ENCODE peak calls at places on chromosomes 12 and 14, in five cellular contexts. M, N, Z, C and A are unnamed samples.

GRCh38 chr12:50458606-50459005 is 46.2 kb upstream of the DIP2B start:
- DNase-seq in Z (no peak), N (no peak), M (no peak), C (no peak), A (no peak)

GRCh38 chr14:21589317-21589716 is 9.4 kb upstream of the OR10G3 start:
- DNase-seq in C (no peak), Z (no peak), N (no peak), M (no peak), A (no peak)

GRCh38 chr12:57744194-57744776 is 554 bp upstream of the TSPAN31 start:
- DNase-seq in N (peak; percentile 92), M (no peak), C (peak; percentile 55), Z (peak; percentile 88), A (no peak)

GRCh38 chr12:52200783-52201519 is 9.1 kb upstream of the KRT80 start:
- DNase-seq in N (no peak), Z (no peak), C (no peak), M (no peak), A (no peak)

GRCh38 chr14:31206536-31207286 is 882 bp downstream of the HECTD1 start:
- DNase-seq in C (no peak), N (no peak), M (peak; percentile 50), Z (peak; percentile 12), A (peak; percentile 59)

GRCh38 chr12:16175893-16176292 is 101.6 kb downstream of the SLC15A5 start:
- DNase-seq in C (no peak), Z (no peak), N (no peak), M (no peak), A (no peak)

GRCh38 chr12:28893365-28893764 is 255.7 kb upstream of the FAR2 start:
- DNase-seq in M (no peak), C (no peak), Z (no peak), N (no peak), A (no peak)

GRCh38 chr12:68290126-68290525 is 36.7 kb upstream of the IL22 start:
- DNase-seq in M (no peak), C (peak; percentile 93), N (no peak), Z (no peak), A (no peak)

GRCh38 chr12:121580959-121581680 is at the start of gene KDM2B:
- DNase-seq in C (no peak), M (peak; percentile 63), Z (peak; percentile 48), N (no peak), A (peak; percentile 73)

GRCh38 chr12:49843871-49844437 is 1.0 kb upstream of the BCDIN3D start:
- DNase-seq in C (no peak), Z (no peak), N (no peak), M (no peak), A (no peak)

GRCh38 chr14:43503508-43503907 is 1003.6 kb downstream of the FSCB start:
- DNase-seq in N (no peak), M (peak; percentile 17), C (no peak), Z (no peak), A (peak; percentile 7)

GRCh38 chr12:1796515-1797010 is 23.8 kb upstream of the LRTM2 start:
- DNase-seq in N (no peak), C (no peak), Z (no peak), M (no peak), A (peak; percentile 51)

GRCh38 chr12:101925935-101926334 is 48.6 kb downstream of the DRAM1 start:
- DNase-seq in C (no peak), N (no peak), M (no peak), Z (no peak), A (no peak)

GRCh38 chr12:71070416-71071155 is 87.2 kb downstream of the TSPAN8 start:
- DNase-seq in N (no peak), M (no peak), C (no peak), Z (no peak), A (no peak)

GRCh38 chr14:68557648-68558047 is 235.2 kb downstream of the ZFP36L1 start:
- DNase-seq in Z (no peak), C (no peak), M (no peak), N (no peak), A (no peak)

GRCh38 chr12:87441511-87441910 is 587.7 kb downstream of the C12orf50 start:
- DNase-seq in C (no peak), N (no peak), M (no peak), Z (no peak), A (no peak)

GRCh38 chr12:57887631-57888406 is 41.3 kb upstream of the CTDSP2 start:
- DNase-seq in N (no peak), M (no peak), C (no peak), Z (peak; percentile 39), A (peak; percentile 57)

GRCh38 chr12:82627799-82628198 is 58.9 kb upstream of the TMTC2 start:
- DNase-seq in Z (no peak), M (peak; percentile 21), N (peak; percentile 26), C (no peak), A (peak; percentile 73)

GRCh38 chr14:69636051-69636639 is 24.7 kb downstream of the SUSD6 start:
- DNase-seq in C (no peak), Z (no peak), M (no peak), N (no peak), A (no peak)

GRCh38 chr14:101494826-101495225 is 66.5 kb upstream of the DIO3 start:
- DNase-seq in C (no peak), Z (no peak), M (no peak), N (no peak), A (no peak)

GRCh38 chr14:68703093-68703492 is 89.8 kb downstream of the ZFP36L1 start:
- DNase-seq in C (no peak), Z (peak; percentile 28), N (no peak), M (no peak), A (no peak)

GRCh38 chr14:80117876-80118275 is 93.4 kb downstream of the DIO2 start:
- DNase-seq in C (no peak), M (no peak), Z (no peak), N (no peak), A (no peak)

DNA sequence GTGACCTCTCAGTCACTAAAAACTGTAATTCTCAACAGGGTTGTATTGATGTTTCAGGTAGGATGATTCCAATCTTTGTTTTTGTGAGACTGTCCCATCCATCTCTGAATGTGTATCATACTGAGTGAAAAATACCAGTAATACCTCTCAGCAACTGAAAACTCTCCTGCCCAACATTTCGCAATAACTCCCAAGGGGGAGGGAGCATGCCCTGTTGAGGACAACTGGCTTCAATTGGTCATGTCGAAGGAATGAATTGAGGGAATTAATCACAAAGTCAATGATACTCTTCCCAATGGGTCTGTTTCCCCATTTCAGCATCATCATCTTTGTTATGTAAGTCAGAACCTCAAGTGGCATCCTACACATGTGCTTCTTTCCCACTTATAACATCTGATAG is 102.4 kb upstream of the E2F7 start:
- DNase-seq in M (no peak), N (no peak), C (no peak), Z (no peak), A (no peak)
- TF ChIP-seq REST in M (no peak), N (no peak), C (no peak), Z (no peak), A (no peak)

DNA sequence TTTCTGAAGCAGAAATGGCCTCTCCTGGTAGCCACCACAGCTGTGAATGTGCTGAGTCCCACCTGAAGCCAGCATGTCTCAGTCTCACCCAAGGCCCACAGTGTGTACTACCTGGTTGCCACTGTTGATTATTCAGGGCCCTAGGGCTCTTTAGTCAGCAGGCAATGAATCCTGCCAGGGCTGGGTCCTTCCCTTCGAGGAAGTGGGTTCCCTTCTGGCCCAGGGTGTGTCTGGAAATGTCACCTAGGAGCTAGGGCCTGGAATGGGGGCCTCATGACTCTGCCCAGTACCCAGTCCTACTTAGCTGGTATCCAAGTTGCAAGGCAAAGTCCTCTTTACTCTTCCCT is 207.4 kb downstream of the SYNE2 start:
- DNase-seq in Z (no peak), N (no peak), M (no peak), C (no peak), A (no peak)
- TF ChIP-seq EZH2 in Z (no peak), N (no peak), M (no peak), C (no peak), A (no peak)

GRCh38 chr12:125549836-125550235 is 484.6 kb downstream of the AACS start:
- DNase-seq in M (no peak), C (no peak), Z (peak; percentile 17), N (no peak), A (peak; percentile 51)
- TF ChIP-seq CTCF in M (peak; percentile 52), C (peak; percentile 61), Z (peak; percentile 79), N (no peak), A (peak; percentile 86)

GRCh38 chr14:92590941-92591340 is 77.4 kb downstream of the RIN3 start:
- DNase-seq in Z (no peak), N (no peak), M (no peak), C (no peak), A (no peak)

GRCh38 chr14:92586001-92586947 is 72.7 kb downstream of the RIN3 start:
- DNase-seq in Z (no peak), C (peak; percentile 76), N (no peak), M (no peak), A (no peak)

GRCh38 chr14:92586966-92587365 is 73.4 kb downstream of the RIN3 start:
- DNase-seq in M (no peak), C (no peak), Z (no peak), N (no peak), A (no peak)

GRCh38 chr14:92591346-92591745 is 77.8 kb downstream of the RIN3 start:
- DNase-seq in C (no peak), Z (no peak), M (no peak), N (no peak), A (no peak)

GRCh38 chr14:92589213-92589852 is 75.8 kb downstream of the RIN3 start:
- DNase-seq in M (peak; percentile 34), C (no peak), Z (no peak), N (no peak), A (peak; percentile 42)
- TF ChIP-seq REST in M (no peak), C (no peak), Z (no peak), N (no peak), A (no peak)

GRCh38 chr12:14257734-14258467 is 107.6 kb upstream of the ATF7IP start:
- DNase-seq in C (peak; percentile 37), M (peak; percentile 95), Z (peak; percentile 69), N (peak; percentile 97), A (peak; percentile 100)
- TF ChIP-seq EZH2 in C (no peak), M (no peak), Z (no peak), N (no peak), A (no peak)

DNA sequence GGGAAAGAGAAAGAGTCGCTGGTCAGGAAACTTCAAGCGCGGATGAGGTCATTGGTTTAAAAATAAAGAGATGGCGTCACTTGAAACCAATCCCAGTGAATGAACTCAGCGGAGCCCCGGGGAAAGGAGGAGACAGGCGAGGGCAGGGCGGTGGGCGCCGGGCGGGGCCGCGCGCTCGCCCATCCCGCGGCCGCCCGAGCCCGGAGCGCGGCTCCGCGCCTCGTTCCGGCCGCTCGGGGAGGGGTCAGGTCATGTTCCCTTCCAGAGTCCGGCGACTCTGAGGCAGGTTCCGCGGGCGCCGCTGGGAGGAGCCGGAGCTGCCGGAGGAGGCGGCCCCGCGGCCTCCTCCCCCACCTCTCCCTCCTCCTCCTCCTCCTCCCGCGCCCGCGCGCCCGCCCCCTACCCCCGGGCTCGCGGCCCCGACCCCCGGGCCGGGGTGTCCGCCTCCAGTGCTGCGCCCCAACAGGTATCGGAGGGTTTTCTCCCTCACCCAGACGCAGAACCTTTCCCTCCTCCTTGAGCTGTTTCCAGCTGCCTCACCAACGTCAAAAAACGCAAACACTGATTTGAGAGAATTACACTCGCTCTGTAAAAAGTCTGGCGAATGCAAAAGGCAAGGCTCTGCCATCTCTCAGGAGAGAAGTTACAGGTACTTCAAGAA is at the start of gene DUSP16:
- DNase-seq in M (peak; percentile 96), N (peak; percentile 72), Z (peak; percentile 81), C (peak; percentile 75), A (peak; percentile 97)
- TF ChIP-seq CTCF in M (peak; percentile 47), N (no peak), Z (no peak), C (no peak), A (no peak)